ENCODE peak calls at places on chromosomes 3 and 15, in ten cellular contexts. O, H, R, A, T, F, M, Y, V and Z are unnamed samples.

GRCh38 chr3:44069276-44069675 is 172.4 kb upstream of the TOPAZ1 start:
- DNase-seq in T (no peak), F (no peak), O (no peak), R (no peak), Y (no peak), V (no peak), H (no peak), A (no peak), M (no peak), Z (no peak)

GRCh38 chr3:127970966-127971592 is 56.0 kb downstream of the KBTBD12 start:
- DNase-seq in O (peak), A (no peak), F (peak), R (no peak), Y (peak), H (peak), T (peak), V (no peak), M (no peak), Z (no peak)

GRCh38 chr3:178097576-178097975 is 438.7 kb upstream of the KCNMB2 start:
- DNase-seq in T (no peak), V (no peak), R (no peak), F (peak), Y (peak), H (no peak), A (no peak), M (no peak), O (no peak), Z (peak)

GRCh38 chr3:155332668-155333160 is 39.2 kb upstream of the STRIT1 start:
- DNase-seq in R (no peak), H (no peak), M (no peak), V (no peak), T (no peak), O (no peak), A (no peak), Y (no peak), F (no peak), Z (no peak)

GRCh38 chr3:136152176-136152843 is 43.8 kb downstream of the MSL2 start:
- DNase-seq in R (no peak), O (no peak), Y (no peak), A (no peak), H (no peak), T (no peak), M (no peak), F (no peak), V (no peak), Z (no peak)

GRCh38 chr3:1578105-1578833 is 485.4 kb downstream of the CNTN6 start:
- DNase-seq in F (no peak), Y (no peak), V (no peak), A (no peak), O (no peak), T (no peak), M (no peak), R (no peak), H (no peak), Z (no peak)

GRCh38 chr15:65323071-65323511 is 18.6 kb downstream of the RNU5B-1 start:
- DNase-seq in H (no peak), F (peak), O (no peak), V (no peak), R (no peak), A (no peak), Y (peak), M (no peak), T (no peak), Z (no peak)

GRCh38 chr3:178336336-178336735 is 199.9 kb upstream of the KCNMB2 start:
- DNase-seq in V (no peak), M (no peak), Y (no peak), F (no peak), T (no peak), O (no peak), A (no peak), R (no peak), H (no peak), Z (no peak)

GRCh38 chr3:128433630-128434185 is 33.0 kb downstream of the DNAJB8 start:
- DNase-seq in A (no peak), V (no peak), M (no peak), F (no peak), H (no peak), R (no peak), T (no peak), O (no peak), Y (no peak), Z (no peak)

GRCh38 chr3:31448882-31449243 is 83.9 kb upstream of the STT3B start:
- DNase-seq in M (no peak), A (no peak), R (no peak), Y (no peak), F (no peak), T (no peak), O (no peak), V (no peak), H (no peak), Z (no peak)

GRCh38 chr15:45456212-45457106 is 66.1 kb downstream of the SLC30A4 start:
- DNase-seq in H (peak), Y (no peak), V (peak), T (peak), R (peak), A (no peak), M (peak), O (peak), F (peak), Z (peak)

GRCh38 chr3:195705081-195705991 is 15.4 kb upstream of the MUC20 start:
- DNase-seq in T (no peak), A (no peak), R (no peak), M (peak), O (no peak), V (no peak), F (no peak), H (no peak), Y (no peak), Z (no peak)

GRCh38 chr3:138593488-138594149 is 441 bp downstream of the CEP70 start:
- DNase-seq in V (no peak), M (no peak), T (no peak), Y (no peak), F (no peak), O (no peak), A (no peak), R (no peak), H (peak), Z (no peak)

GRCh38 chr3:132536442-132537153 is 60.5 kb upstream of the ACKR4 start:
- DNase-seq in V (no peak), A (no peak), Y (no peak), M (no peak), T (no peak), O (peak), H (no peak), R (no peak), F (no peak), Z (no peak)

GRCh38 chr3:89699229-89699628 is 591.8 kb downstream of the EPHA3 start:
- DNase-seq in R (no peak), V (no peak), T (no peak), Y (no peak), H (no peak), F (no peak), A (no peak), M (no peak), O (no peak), Z (no peak)

GRCh38 chr15:36109943-36110658 is 469.3 kb upstream of the CDIN1 start:
- DNase-seq in V (no peak), Y (no peak), R (no peak), M (no peak), O (no peak), F (peak), H (no peak), A (no peak), T (no peak), Z (no peak)

GRCh38 chr3:149813367-149814281 is 609 bp downstream of the RNF13 start:
- DNase-seq in F (peak), R (peak), H (peak), V (no peak), Y (peak), M (peak), T (no peak), A (peak), O (peak), Z (peak)

GRCh38 chr15:40282144-40282869 is 557 bp downstream of the ANKRD63 start:
- DNase-seq in M (peak), H (peak), V (no peak), A (peak), F (no peak), R (peak), Y (no peak), O (peak), T (peak), Z (no peak)

GRCh38 chr3:197353001-197353866 is 54.8 kb upstream of the DLG1 start:
- DNase-seq in O (no peak), R (no peak), A (no peak), Y (no peak), V (no peak), T (no peak), H (no peak), M (no peak), F (no peak), Z (no peak)

GRCh38 chr15:39979606-39980005 is 45.7 kb downstream of the EIF2AK4 start:
- DNase-seq in H (no peak), R (no peak), F (no peak), M (no peak), A (no peak), T (no peak), O (no peak), Y (no peak), V (no peak), Z (no peak)

GRCh38 chr15:62085740-62086139 is 19.0 kb downstream of the C2CD4A start:
- DNase-seq in Y (no peak), T (no peak), A (no peak), O (peak), M (no peak), V (no peak), F (no peak), R (no peak), H (no peak), Z (no peak)

GRCh38 chr3:99659032-99659431 is 20.6 kb downstream of the COL8A1 start:
- DNase-seq in O (no peak), V (no peak), A (no peak), Y (no peak), H (no peak), R (no peak), F (peak), T (no peak), M (no peak), Z (no peak)

GRCh38 chr3:16667633-16668032 is 62.4 kb upstream of the DAZL start:
- DNase-seq in M (no peak), O (no peak), F (no peak), R (no peak), A (no peak), V (no peak), T (no peak), H (no peak), Y (no peak), Z (no peak)

GRCh38 chr3:14377838-14378169 is 24.6 kb upstream of the SLC6A6 start:
- DNase-seq in Y (no peak), O (no peak), M (peak), F (no peak), T (no peak), A (no peak), H (peak), R (peak), V (peak), Z (no peak)

GRCh38 chr3:137249311-137249940 is 291.6 kb downstream of the IL20RB start:
- DNase-seq in V (no peak), F (no peak), T (no peak), A (no peak), M (no peak), R (no peak), O (no peak), Y (no peak), H (no peak), Z (no peak)

GRCh38 chr3:129257609-129258008 is 8.2 kb downstream of the COPG1 start:
- DNase-seq in V (no peak), O (no peak), R (no peak), T (no peak), A (no peak), H (no peak), M (no peak), Y (no peak), F (no peak), Z (no peak)

GRCh38 chr15:56207711-56208110 is 36.0 kb downstream of the RFX7 start:
- DNase-seq in T (no peak), F (no peak), H (no peak), A (no peak), O (peak), V (no peak), M (no peak), R (no peak), Y (no peak), Z (no peak)

GRCh38 chr3:112327371-112327951 is 5.5 kb upstream of the CD200 start:
- DNase-seq in M (no peak), T (peak), V (no peak), O (peak), H (peak), Y (peak), R (no peak), F (peak), A (peak), Z (no peak)

GRCh38 chr3:14725564-14726420 is 50.9 kb downstream of the C3orf20 start:
- DNase-seq in T (no peak), Y (no peak), R (no peak), H (no peak), O (no peak), A (no peak), F (no peak), M (no peak), V (no peak), Z (no peak)

GRCh38 chr15:72706266-72706665 is 20.3 kb downstream of the BBS4 start:
- DNase-seq in H (no peak), M (no peak), F (peak), Y (no peak), O (no peak), A (no peak), V (no peak), R (no peak), T (no peak), Z (no peak)

GRCh38 chr3:11373645-11374044 is 101.4 kb downstream of the ATG7 start:
- DNase-seq in T (no peak), A (no peak), H (no peak), Y (no peak), V (no peak), R (no peak), M (no peak), F (no peak), O (no peak), Z (no peak)

GRCh38 chr3:172257638-172258400 is 190.4 kb downstream of the GHSR start:
- DNase-seq in T (no peak), F (peak), Y (no peak), A (no peak), M (no peak), V (no peak), H (no peak), O (no peak), R (no peak), Z (peak)

GRCh38 chr3:81968628-81969027 is 207.2 kb upstream of the GBE1 start:
- DNase-seq in Y (no peak), V (no peak), H (no peak), F (no peak), M (no peak), R (no peak), A (no peak), O (no peak), T (no peak), Z (no peak)